ENCODE peak calls at places on chromosome 22, in nine cellular contexts. One of them, this sample, is unnamed.
A peak's percentile ranks its signal among the peaks of the same experiment; 100 is the strongest.

GRCh38 chr22:20141186-20142077 is 9.4 kb downstream of the CCDC188 start:
- DNase-seq in HT-29: no peak
- DNase-seq in left cardiac atrium: no peak
- DNase-seq in neural progenitor cell: no peak
- DNase-seq in T-helper 1 cell: no peak
- DNase-seq in AG04450: peak; percentile 50
- DNase-seq in T follicular helper cell: no peak
- DNase-seq in effector memory CD4-positive, alpha-beta T cell: no peak
- DNase-seq in endothelial cell of umbilical vein: no peak
- DNase-seq in this sample: no peak

GRCh38 chr22:37223965-37224551 is 11.8 kb upstream of the SSTR3 start:
- DNase-seq in left cardiac atrium: no peak
- DNase-seq in effector memory CD4-positive, alpha-beta T cell: no peak
- DNase-seq in AG04450: no peak
- DNase-seq in T follicular helper cell: no peak
- DNase-seq in HT-29: no peak
- DNase-seq in endothelial cell of umbilical vein: no peak
- DNase-seq in T-helper 1 cell: no peak
- DNase-seq in neural progenitor cell: no peak
- DNase-seq in this sample: no peak

GRCh38 chr22:46761539-46762237 is 762 bp upstream of the TBC1D22A start:
- DNase-seq in T-helper 1 cell: no peak
- DNase-seq in effector memory CD4-positive, alpha-beta T cell: no peak
- DNase-seq in T follicular helper cell: no peak
- DNase-seq in left cardiac atrium: no peak
- DNase-seq in HT-29: no peak
- DNase-seq in endothelial cell of umbilical vein: no peak
- DNase-seq in neural progenitor cell: peak; percentile 64
- DNase-seq in AG04450: no peak
- DNase-seq in this sample: peak; percentile 5

GRCh38 chr22:45764051-45764450 is 92.4 kb downstream of the ATXN10 start:
- DNase-seq in HT-29: no peak
- DNase-seq in T follicular helper cell: no peak
- DNase-seq in endothelial cell of umbilical vein: no peak
- DNase-seq in left cardiac atrium: no peak
- DNase-seq in neural progenitor cell: peak; percentile 14
- DNase-seq in effector memory CD4-positive, alpha-beta T cell: no peak
- DNase-seq in AG04450: no peak
- DNase-seq in T-helper 1 cell: no peak
- DNase-seq in this sample: no peak

GRCh38 chr22:43310311-43310710 is 32.9 kb downstream of the SCUBE1 start:
- DNase-seq in T-helper 1 cell: no peak
- DNase-seq in effector memory CD4-positive, alpha-beta T cell: no peak
- DNase-seq in left cardiac atrium: no peak
- DNase-seq in T follicular helper cell: no peak
- DNase-seq in AG04450: no peak
- DNase-seq in HT-29: no peak
- DNase-seq in endothelial cell of umbilical vein: no peak
- DNase-seq in neural progenitor cell: no peak
- DNase-seq in this sample: no peak

GRCh38 chr22:42932857-42933782 is 76.0 kb upstream of the ARFGAP3 start:
- DNase-seq in T-helper 1 cell: no peak
- DNase-seq in AG04450: no peak
- DNase-seq in effector memory CD4-positive, alpha-beta T cell: no peak
- DNase-seq in neural progenitor cell: no peak
- DNase-seq in HT-29: no peak
- DNase-seq in endothelial cell of umbilical vein: no peak
- DNase-seq in left cardiac atrium: no peak
- DNase-seq in T follicular helper cell: no peak
- DNase-seq in this sample: no peak

GRCh38 chr22:37199103-37199838 is 11.2 kb upstream of the C1QTNF6 start:
- DNase-seq in endothelial cell of umbilical vein: peak; percentile 99
- DNase-seq in neural progenitor cell: peak; percentile 99
- DNase-seq in T follicular helper cell: peak; percentile 98
- DNase-seq in left cardiac atrium: peak; percentile 99
- DNase-seq in T-helper 1 cell: peak; percentile 96
- DNase-seq in effector memory CD4-positive, alpha-beta T cell: peak; percentile 99
- DNase-seq in HT-29: peak; percentile 95
- DNase-seq in AG04450: peak; percentile 95
- DNase-seq in this sample: peak; percentile 98

GRCh38 chr22:46871826-46872225 is 109.4 kb downstream of the TBC1D22A start:
- DNase-seq in T follicular helper cell: no peak
- DNase-seq in T-helper 1 cell: no peak
- DNase-seq in HT-29: no peak
- DNase-seq in left cardiac atrium: no peak
- DNase-seq in endothelial cell of umbilical vein: no peak
- DNase-seq in AG04450: no peak
- DNase-seq in effector memory CD4-positive, alpha-beta T cell: no peak
- DNase-seq in neural progenitor cell: no peak
- DNase-seq in this sample: no peak

GRCh38 chr22:35230839-35231584 is 26.3 kb upstream of the HMGXB4 start:
- DNase-seq in neural progenitor cell: no peak
- DNase-seq in effector memory CD4-positive, alpha-beta T cell: no peak
- DNase-seq in left cardiac atrium: no peak
- DNase-seq in T-helper 1 cell: no peak
- DNase-seq in HT-29: no peak
- DNase-seq in T follicular helper cell: no peak
- DNase-seq in endothelial cell of umbilical vein: no peak
- DNase-seq in AG04450: no peak
- DNase-seq in this sample: peak; percentile 36

GRCh38 chr22:30325065-30325720 is 1.5 kb downstream of the TBC1D10A start:
- DNase-seq in effector memory CD4-positive, alpha-beta T cell: no peak
- DNase-seq in T follicular helper cell: no peak
- DNase-seq in AG04450: no peak
- DNase-seq in T-helper 1 cell: no peak
- DNase-seq in neural progenitor cell: peak; percentile 50
- DNase-seq in endothelial cell of umbilical vein: no peak
- DNase-seq in left cardiac atrium: peak; percentile 53
- DNase-seq in HT-29: no peak
- DNase-seq in this sample: no peak

GRCh38 chr22:38631724-38632123 is 24.5 kb downstream of the FAM227A start:
- DNase-seq in neural progenitor cell: no peak
- DNase-seq in endothelial cell of umbilical vein: no peak
- DNase-seq in effector memory CD4-positive, alpha-beta T cell: no peak
- DNase-seq in T follicular helper cell: no peak
- DNase-seq in AG04450: no peak
- DNase-seq in HT-29: no peak
- DNase-seq in T-helper 1 cell: no peak
- DNase-seq in left cardiac atrium: no peak
- DNase-seq in this sample: no peak

GRCh38 chr22:25554321-25555088 is 10.0 kb upstream of the GRK3 start:
- DNase-seq in AG04450: no peak
- DNase-seq in HT-29: no peak
- DNase-seq in endothelial cell of umbilical vein: no peak
- DNase-seq in effector memory CD4-positive, alpha-beta T cell: no peak
- DNase-seq in neural progenitor cell: no peak
- DNase-seq in left cardiac atrium: no peak
- DNase-seq in T follicular helper cell: no peak
- DNase-seq in T-helper 1 cell: no peak
- DNase-seq in this sample: no peak

GRCh38 chr22:28817919-28818859 is 17.8 kb upstream of the XBP1 start:
- DNase-seq in HT-29: peak; percentile 76
- DNase-seq in effector memory CD4-positive, alpha-beta T cell: no peak
- DNase-seq in T follicular helper cell: no peak
- DNase-seq in T-helper 1 cell: no peak
- DNase-seq in AG04450: no peak
- DNase-seq in endothelial cell of umbilical vein: no peak
- DNase-seq in left cardiac atrium: no peak
- DNase-seq in neural progenitor cell: no peak
- DNase-seq in this sample: no peak

GRCh38 chr22:39939830-39940229 is 20.4 kb upstream of the TMA7B start:
- DNase-seq in neural progenitor cell: no peak
- DNase-seq in T-helper 1 cell: no peak
- DNase-seq in effector memory CD4-positive, alpha-beta T cell: no peak
- DNase-seq in AG04450: no peak
- DNase-seq in T follicular helper cell: no peak
- DNase-seq in left cardiac atrium: no peak
- DNase-seq in HT-29: no peak
- DNase-seq in endothelial cell of umbilical vein: no peak
- DNase-seq in this sample: no peak

GRCh38 chr22:38860291-38861169 is 11.5 kb downstream of the CBX6 start:
- DNase-seq in T-helper 1 cell: no peak
- DNase-seq in left cardiac atrium: no peak
- DNase-seq in AG04450: no peak
- DNase-seq in endothelial cell of umbilical vein: no peak
- DNase-seq in T follicular helper cell: no peak
- DNase-seq in effector memory CD4-positive, alpha-beta T cell: no peak
- DNase-seq in HT-29: no peak
- DNase-seq in neural progenitor cell: peak; percentile 30
- DNase-seq in this sample: no peak

This sample was measured in LoVo.